ENCODE peak calls at places on chromosomes 13 and 19, in eight cellular contexts. V is activated CD4-positive, alpha-beta T cell treated with anti-CD3 and anti-CD28 coated beads, Interleukin-2, amount 50 U/mL, for 24 hours; A is stimulated activated CD4-positive, alpha-beta T cell treated with anti-CD3 and anti-CD28 coated beads, Interleukin-4, amount 100 ng/mL, for 1 hour; M is GM12892; N is ELR; Q is mesenteric fat pad; E is cardiac fibroblast; S is WTC11. W is an unnamed sample.

GRCh38 chr19:752652-753517 is 2.0 kb downstream of the MISP start:
- DNase-seq in V (no peak), A (no peak), M (no peak), N (peak), Q (no peak), E (peak), S (no peak), W (peak)

GRCh38 chr13:110398564-110399507 is 91.8 kb downstream of the COL4A2 start:
- DNase-seq in V (no peak), A (no peak), M (no peak), N (no peak), Q (no peak), E (peak), S (no peak), W (no peak)

GRCh38 chr19:45139286-45140143 is 21.3 kb downstream of the NKPD1 start:
- DNase-seq in V (no peak), A (no peak), M (peak), N (no peak), Q (no peak), E (no peak), S (no peak), W (no peak)

GRCh38 chr13:66977156-66977555 is 253.0 kb downstream of the PCDH9 start:
- DNase-seq in V (no peak), A (no peak), M (no peak), N (peak), Q (no peak), E (no peak), S (no peak), W (no peak)

GRCh38 chr19:6693681-6694080 is 23.7 kb upstream of the TNFSF14 start:
- DNase-seq in V (no peak), A (no peak), M (no peak), N (no peak), Q (no peak), E (no peak), S (no peak), W (no peak)

GRCh38 chr19:6260376-6260775 is 19.4 kb downstream of the MLLT1 start:
- DNase-seq in V (no peak), A (no peak), M (no peak), N (no peak), Q (no peak), E (no peak), S (no peak), W (no peak)

GRCh38 chr19:2391118-2391725 is 31.2 kb downstream of the TMPRSS9 start:
- DNase-seq in V (no peak), A (no peak), M (no peak), N (peak), Q (no peak), E (peak), S (no peak), W (peak)

GRCh38 chr19:10554760-10555612 is 10.8 kb downstream of the KRI1 start:
- DNase-seq in V (no peak), A (peak), M (no peak), N (peak), Q (no peak), E (no peak), S (no peak), W (no peak)

GRCh38 chr13:40920826-40921225 is 98.3 kb downstream of the ELF1 start:
- DNase-seq in V (no peak), A (no peak), M (no peak), N (peak), Q (no peak), E (peak), S (no peak), W (no peak)